ENCODE peak calls at places on chromosomes 5 and 9, in four cellular contexts. One of them, this sample, is unnamed. For H3K36me3 and H3K4me1, the result is how much of the 10 kb centered on the place peaks cover.

GRCh38 chr5:115151208-115151805 is 18.4 kb downstream of the TRIM36 start:
- DNase-seq in fibroblast of lung: no peak
- DNase-seq in mesendoderm: peak
- DNase-seq in pancreas: no peak
- DNase-seq in this sample: no peak

GRCh38 chr9:115643948-115644727 is 509.5 kb upstream of the PAPPA start:
- DNase-seq in mesendoderm: no peak
- DNase-seq in fibroblast of lung: no peak
- DNase-seq in pancreas: no peak
- DNase-seq in this sample: no peak

GRCh38 chr9:106697799-106698591 is 165.0 kb upstream of the ZNF462 start:
- DNase-seq in mesendoderm: no peak
- DNase-seq in pancreas: peak
- DNase-seq in fibroblast of lung: peak
- DNase-seq in this sample: no peak

GRCh38 chr9:135993840-135994776 is 32.9 kb upstream of the UBAC1 start:
- DNase-seq in pancreas: no peak
- DNase-seq in fibroblast of lung: no peak
- DNase-seq in mesendoderm: no peak
- DNase-seq in this sample: no peak

GRCh38 chr9:127388856-127389238 is 8.1 kb upstream of the SLC2A8 start:
- DNase-seq in mesendoderm: no peak
- DNase-seq in pancreas: no peak
- DNase-seq in fibroblast of lung: no peak
- DNase-seq in this sample: peak

GRCh38 chr5:59843511-59844230 is 49.9 kb downstream of the PDE4D start:
- DNase-seq in mesendoderm: no peak
- DNase-seq in fibroblast of lung: no peak
- DNase-seq in pancreas: no peak
- DNase-seq in this sample: no peak

GRCh38 chr5:143672806-143673205 is 139.2 kb upstream of the HMHB1 start:
- DNase-seq in mesendoderm: no peak
- DNase-seq in pancreas: no peak
- DNase-seq in fibroblast of lung: no peak
- DNase-seq in this sample: no peak

GRCh38 chr5:68110264-68110663 is 105.3 kb upstream of the PIK3R1 start:
- DNase-seq in fibroblast of lung: no peak
- DNase-seq in mesendoderm: no peak
- DNase-seq in pancreas: no peak
- DNase-seq in this sample: no peak

GRCh38 chr9:38226491-38226951 is 157.5 kb upstream of the SHB start:
- DNase-seq in pancreas: no peak
- DNase-seq in mesendoderm: peak
- DNase-seq in fibroblast of lung: peak
- DNase-seq in this sample: peak

GRCh38 chr9:136225366-136225747 is 20.3 kb downstream of the QSOX2 start:
- DNase-seq in pancreas: no peak
- DNase-seq in fibroblast of lung: no peak
- DNase-seq in mesendoderm: no peak
- DNase-seq in this sample: no peak

GRCh38 chr5:62568800-62569432 is 9.7 kb upstream of the LRRC70 start:
- DNase-seq in fibroblast of lung: peak
- DNase-seq in mesendoderm: peak
- DNase-seq in pancreas: no peak
- DNase-seq in this sample: no peak

GRCh38 chr9:75812139-75812538 is 78.3 kb upstream of the PCSK5 start:
- DNase-seq in fibroblast of lung: no peak
- DNase-seq in mesendoderm: no peak
- DNase-seq in pancreas: no peak
- DNase-seq in this sample: no peak

GRCh38 chr5:73534001-73534547 is 31.4 kb downstream of the ANKRA2 start:
- DNase-seq in mesendoderm: no peak
- DNase-seq in pancreas: no peak
- DNase-seq in fibroblast of lung: peak
- DNase-seq in this sample: no peak

GRCh38 chr5:2751592-2752021 is at the start of gene IRX2:
- DNase-seq in mesendoderm: peak
- DNase-seq in pancreas: peak
- DNase-seq in fibroblast of lung: peak
- DNase-seq in this sample: peak

GRCh38 chr5:67066815-67067214 is 129.8 kb downstream of the CD180 start:
- DNase-seq in pancreas: no peak
- DNase-seq in fibroblast of lung: peak
- DNase-seq in mesendoderm: no peak
- DNase-seq in this sample: no peak

GRCh38 chr5:40356248-40356647 is 323.5 kb upstream of the PTGER4 start:
- DNase-seq in fibroblast of lung: no peak
- DNase-seq in pancreas: no peak
- DNase-seq in mesendoderm: no peak
- DNase-seq in this sample: no peak

GRCh38 chr9:72925126-72925810 is 27.6 kb downstream of the ALDH1A1 start:
- DNase-seq in fibroblast of lung: no peak
- DNase-seq in mesendoderm: no peak
- DNase-seq in pancreas: no peak
- DNase-seq in this sample: no peak

GRCh38 chr9:89902450-89902849 is 297.6 kb downstream of the GADD45G start:
- DNase-seq in pancreas: no peak
- DNase-seq in mesendoderm: no peak
- DNase-seq in fibroblast of lung: peak
- DNase-seq in this sample: no peak

GRCh38 chr5:51960617-51961115 is 577.4 kb downstream of the ISL1 start:
- DNase-seq in mesendoderm: peak
- DNase-seq in fibroblast of lung: no peak
- DNase-seq in pancreas: no peak
- DNase-seq in this sample: no peak

GRCh38 chr9:2427016-2427891 is 194.3 kb upstream of the VLDLR start:
- DNase-seq in pancreas: peak
- DNase-seq in mesendoderm: no peak
- DNase-seq in fibroblast of lung: no peak
- DNase-seq in this sample: no peak

GRCh38 chr9:6414291-6414690 is 1.3 kb downstream of the UHRF2 start:
- DNase-seq in pancreas: no peak
- DNase-seq in fibroblast of lung: peak
- DNase-seq in mesendoderm: no peak
- DNase-seq in this sample: peak

GRCh38 chr5:44885903-44886302 is 77.2 kb downstream of the MRPS30 start:
- DNase-seq in pancreas: no peak
- DNase-seq in mesendoderm: no peak
- DNase-seq in fibroblast of lung: peak
- DNase-seq in this sample: no peak

GRCh38 chr9:87667164-87667738 is 58.7 kb upstream of the CTSL start:
- DNase-seq in fibroblast of lung: no peak
- DNase-seq in mesendoderm: peak
- DNase-seq in pancreas: no peak
- DNase-seq in this sample: no peak

GRCh38 chr9:87670572-87671264 is 55.2 kb upstream of the CTSL start:
- DNase-seq in fibroblast of lung: no peak
- DNase-seq in pancreas: no peak
- DNase-seq in mesendoderm: no peak
- DNase-seq in this sample: no peak

GRCh38 chr9:87668222-87668621 is 57.7 kb upstream of the CTSL start:
- DNase-seq in mesendoderm: no peak
- DNase-seq in fibroblast of lung: no peak
- DNase-seq in pancreas: peak
- DNase-seq in this sample: no peak

GRCh38 chr9:87671478-87671877 is 54.4 kb upstream of the CTSL start:
- DNase-seq in fibroblast of lung: no peak
- DNase-seq in mesendoderm: no peak
- DNase-seq in pancreas: no peak
- DNase-seq in this sample: no peak

DNA sequence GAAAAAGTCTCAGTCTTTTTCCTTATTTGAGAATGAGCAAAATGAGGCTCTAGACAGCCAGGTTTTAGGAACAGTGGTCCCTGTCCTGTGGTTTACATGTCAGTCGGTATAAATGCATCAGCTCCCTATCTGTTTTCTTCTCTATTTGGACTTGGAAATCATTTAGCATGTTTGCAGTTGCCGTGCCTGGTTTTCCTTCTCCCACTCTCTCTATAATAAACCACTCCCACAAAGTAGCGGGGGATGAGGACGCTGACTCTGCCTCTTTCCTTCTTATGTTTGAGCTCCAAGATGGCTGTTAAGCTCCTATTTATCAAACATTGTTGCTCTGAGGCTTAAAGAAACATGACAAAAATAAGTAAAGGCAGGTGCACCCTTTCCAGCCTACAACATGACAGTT is 57.2 kb upstream of the CTSL start:
- DNase-seq in pancreas: no peak
- DNase-seq in fibroblast of lung: no peak
- DNase-seq in mesendoderm: no peak
- DNase-seq in this sample: no peak
- H3K36me3 ChIP-seq in pancreas: under half
- H3K36me3 ChIP-seq in fibroblast of lung: under half
- H3K36me3 ChIP-seq in mesendoderm: under half
- H3K36me3 ChIP-seq in this sample: under half

GRCh38 chr9:132545578-132545977 is 36.8 kb upstream of the BARHL1 start:
- DNase-seq in fibroblast of lung: no peak
- DNase-seq in mesendoderm: no peak
- DNase-seq in pancreas: no peak
- DNase-seq in this sample: no peak

GRCh38 chr9:132547436-132547835 is 35.0 kb upstream of the BARHL1 start:
- DNase-seq in mesendoderm: no peak
- DNase-seq in fibroblast of lung: no peak
- DNase-seq in pancreas: no peak
- DNase-seq in this sample: no peak

GRCh38 chr9:132547052-132547431 is 35.4 kb upstream of the BARHL1 start:
- DNase-seq in pancreas: no peak
- DNase-seq in mesendoderm: no peak
- DNase-seq in fibroblast of lung: no peak
- DNase-seq in this sample: no peak

GRCh38 chr9:132547976-132548730 is 34.3 kb upstream of the BARHL1 start:
- DNase-seq in pancreas: no peak
- DNase-seq in mesendoderm: no peak
- DNase-seq in fibroblast of lung: no peak
- DNase-seq in this sample: no peak

DNA sequence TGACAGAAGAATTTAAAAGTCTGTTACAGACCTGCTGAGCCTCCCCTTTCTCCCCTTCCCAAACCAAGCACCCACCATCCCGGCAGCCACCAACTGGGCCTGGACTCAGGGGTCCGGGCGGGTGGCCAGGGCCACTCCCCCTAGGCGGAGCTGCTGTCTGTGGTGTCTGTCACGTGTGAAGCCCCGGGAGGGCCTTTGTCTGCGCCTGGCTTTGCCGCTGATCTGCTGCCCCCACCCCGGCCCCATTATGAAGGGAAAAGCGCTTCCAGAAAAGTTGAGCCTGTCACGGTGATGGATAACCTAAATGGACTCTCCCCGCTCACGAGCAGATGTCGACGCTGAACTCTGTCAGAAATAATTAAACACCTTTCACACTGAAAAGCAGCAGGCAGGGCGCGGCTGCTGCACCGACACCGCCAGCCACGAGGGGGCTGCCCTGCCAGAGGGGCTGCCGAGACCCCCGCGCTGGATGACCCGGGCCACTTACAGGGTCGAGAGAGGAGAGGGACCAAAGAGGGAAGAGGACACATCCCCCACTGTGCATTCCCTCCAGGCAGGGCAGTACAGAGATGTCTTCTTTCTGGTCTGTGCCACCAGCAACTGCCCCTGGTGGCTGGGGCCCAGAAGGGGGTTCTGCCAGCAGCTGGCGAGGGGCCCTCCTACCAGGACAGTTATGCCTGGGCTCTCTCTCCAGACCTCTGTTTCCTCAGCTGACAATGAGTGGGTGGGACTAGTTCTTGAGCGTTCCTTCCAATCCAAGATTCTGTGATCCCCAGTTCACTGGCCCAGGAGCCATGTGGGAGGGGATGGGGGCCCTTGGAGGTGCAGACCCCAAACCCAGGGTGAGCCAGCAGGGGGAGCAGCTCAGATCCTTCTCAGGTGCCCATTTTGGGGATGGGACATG is 36.0 kb upstream of the BARHL1 start:
- DNase-seq in fibroblast of lung: peak
- DNase-seq in mesendoderm: peak
- DNase-seq in pancreas: no peak
- DNase-seq in this sample: peak
- H3K4me3 ChIP-seq in fibroblast of lung: no peak
- H3K4me3 ChIP-seq in mesendoderm: no peak
- H3K4me3 ChIP-seq in pancreas: no peak
- H3K4me3 ChIP-seq in this sample: peak

GRCh38 chr9:99057665-99058625 is 47.0 kb upstream of the TGFBR1 start:
- DNase-seq in pancreas: no peak
- DNase-seq in mesendoderm: peak
- DNase-seq in fibroblast of lung: peak
- DNase-seq in this sample: no peak

GRCh38 chr9:99059074-99059894 is 45.6 kb upstream of the TGFBR1 start:
- DNase-seq in fibroblast of lung: no peak
- DNase-seq in mesendoderm: no peak
- DNase-seq in pancreas: no peak
- DNase-seq in this sample: no peak

GRCh38 chr9:99055384-99055783 is 49.5 kb upstream of the TGFBR1 start:
- DNase-seq in mesendoderm: no peak
- DNase-seq in pancreas: peak
- DNase-seq in fibroblast of lung: peak
- DNase-seq in this sample: no peak

GRCh38 chr9:99056186-99056585 is 48.7 kb upstream of the TGFBR1 start:
- DNase-seq in pancreas: no peak
- DNase-seq in mesendoderm: no peak
- DNase-seq in fibroblast of lung: no peak
- DNase-seq in this sample: no peak

DNA sequence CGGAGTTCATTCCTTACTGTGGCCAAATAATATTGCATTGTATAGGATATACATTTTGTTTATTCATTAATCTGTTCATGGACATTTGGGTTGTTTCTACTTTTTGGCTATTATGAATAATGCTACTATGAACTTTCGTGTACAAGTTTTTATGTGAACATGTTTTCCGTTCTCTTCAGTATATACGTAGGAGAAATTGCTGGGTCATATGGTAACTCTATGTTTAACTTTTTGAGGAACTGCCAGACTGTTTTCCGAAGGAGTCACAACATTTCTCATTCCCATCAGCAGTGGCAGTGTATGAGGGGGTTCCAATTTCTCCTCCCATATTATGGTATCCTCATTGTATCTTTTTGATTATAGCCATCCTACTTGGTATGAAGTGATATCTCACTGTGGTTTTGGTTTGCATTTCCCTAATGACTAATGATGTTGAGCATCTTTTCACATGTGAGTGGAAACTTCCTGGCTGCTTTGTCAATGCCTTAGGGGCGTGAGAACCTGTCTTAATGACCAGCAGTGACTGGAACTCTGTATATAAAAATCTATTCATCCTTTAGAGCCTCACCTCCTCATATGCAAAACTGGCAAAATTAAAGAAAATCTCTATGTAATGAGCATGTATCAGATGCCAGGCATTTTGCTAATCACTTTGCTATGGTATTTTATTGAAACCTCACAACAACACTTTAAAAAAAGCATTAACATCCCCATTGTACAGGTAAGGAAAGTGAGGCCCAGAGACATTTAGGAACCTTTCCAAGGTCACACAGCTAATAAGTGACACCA is 47.8 kb upstream of the TGFBR1 start:
- DNase-seq in mesendoderm: no peak
- DNase-seq in pancreas: no peak
- DNase-seq in fibroblast of lung: peak
- DNase-seq in this sample: no peak
- H3K4me1 ChIP-seq in mesendoderm: under half
- H3K4me1 ChIP-seq in pancreas: under half
- H3K4me1 ChIP-seq in fibroblast of lung: under half
- H3K4me1 ChIP-seq in this sample: under half

GRCh38 chr5:41932770-41933169 is 7.7 kb downstream of the FBXO4 start:
- DNase-seq in pancreas: no peak
- DNase-seq in mesendoderm: no peak
- DNase-seq in fibroblast of lung: no peak
- DNase-seq in this sample: no peak

GRCh38 chr5:41935544-41935943 is 10.5 kb downstream of the FBXO4 start:
- DNase-seq in pancreas: no peak
- DNase-seq in fibroblast of lung: no peak
- DNase-seq in mesendoderm: peak
- DNase-seq in this sample: no peak
- H3K36me3 ChIP-seq in pancreas: under half
- H3K36me3 ChIP-seq in fibroblast of lung: under half
- H3K36me3 ChIP-seq in mesendoderm: under half
- H3K36me3 ChIP-seq in this sample: under half